ENCODE peak calls at places on chromosomes 16 and 17, in four cellular contexts. Z, V, T and J are unnamed samples.
A peak's percentile ranks its signal among the peaks of the same experiment; 100 is the strongest.

GRCh38 chr17:57991537-57991936 is 3.5 kb upstream of the VEZF1 start:
- DNase-seq in Z (no peak), V (no peak), T (no peak), J (no peak)

GRCh38 chr17:75891605-75892555 is 4.9 kb downstream of the TRIM65 start:
- DNase-seq in Z (no peak), V (no peak), T (no peak), J (no peak)

GRCh38 chr16:67885976-67886375 is 1.3 kb downstream of the NRN1L start:
- DNase-seq in Z (no peak), V (no peak), T (no peak), J (no peak)

GRCh38 chr16:1261131-1261917 is 5.5 kb downstream of the TPSD1 start:
- DNase-seq in Z (no peak), V (no peak), T (no peak), J (no peak)

GRCh38 chr16:2095315-2095853 is 40.3 kb downstream of the PKD1 start:
- DNase-seq in Z (no peak), V (no peak), T (peak; percentile 3), J (no peak)

GRCh38 chr16:4410335-4411075 is 5.9 kb downstream of the CORO7 start:
- DNase-seq in Z (peak; percentile 44), V (no peak), T (peak; percentile 72), J (no peak)

GRCh38 chr17:4879591-4879990 is 19.7 kb upstream of the C17orf107 start:
- DNase-seq in Z (no peak), V (no peak), T (no peak), J (no peak)

GRCh38 chr16:86634290-86634689 is 55.9 kb downstream of the FOXL1 start:
- DNase-seq in Z (no peak), V (no peak), T (no peak), J (peak; percentile 69)

GRCh38 chr16:23152386-23153178 is 3.3 kb upstream of the USP31 start:
- DNase-seq in Z (no peak), V (no peak), T (no peak), J (no peak)

GRCh38 chr17:80970044-80970761 is 21.4 kb upstream of the CHMP6 start:
- DNase-seq in Z (no peak), V (peak; percentile 25), T (peak; percentile 46), J (peak; percentile 78)

GRCh38 chr16:57756424-57757325 is 21.1 kb downstream of the KATNB1 start:
- DNase-seq in Z (no peak), V (no peak), T (no peak), J (no peak)

GRCh38 chr17:59802160-59802559 is 90.6 kb downstream of the TUBD1 start:
- DNase-seq in Z (no peak), V (no peak), T (no peak), J (no peak)

GRCh38 chr16:3961449-3961849 is 80.9 kb upstream of the CREBBP start:
- DNase-seq in Z (no peak), V (no peak), T (no peak), J (no peak)